ENCODE peak calls at places on chromosomes 5 and 9, in ten cellular contexts. Y is upper lobe of left lung, X is lower leg skin, E is HCT116, K is body of pancreas, Q is transverse colon, D is spleen, V is A549, T is HepG2, H is adrenal gland. O is an unnamed sample.

GRCh38 chr9:1726993-1727759 is 288.0 kb upstream of the SMARCA2 start:
- DNase-seq in Y (no peak), X (no peak), E (no peak), K (no peak), Q (no peak), D (no peak), V (no peak), T (no peak), H (no peak), O (no peak)

GRCh38 chr9:135480071-135480941 is 724 bp downstream of the PPP1R26 start:
- DNase-seq in Y (no peak), X (no peak), E (no peak), K (no peak), Q (peak; percentile 61), D (peak; percentile 74), V (peak; percentile 54), T (peak; percentile 38), H (no peak), O (no peak)

GRCh38 chr5:43000914-43001313 is 39.2 kb downstream of the ANXA2R start:
- DNase-seq in Y (no peak), X (no peak), E (no peak), K (no peak), Q (no peak), D (no peak), V (no peak), T (no peak), H (no peak), O (no peak)

GRCh38 chr9:91421022-91421765 is 2.4 kb downstream of the NFIL3 start:
- DNase-seq in Y (peak; percentile 45), X (peak; percentile 89), E (no peak), K (peak; percentile 33), Q (peak; percentile 30), D (peak; percentile 86), V (no peak), T (peak; percentile 36), H (peak; percentile 28), O (peak; percentile 38)

GRCh38 chr5:149445343-149445738 is 66.2 kb upstream of the IL17B start:
- DNase-seq in Y (no peak), X (no peak), E (no peak), K (no peak), Q (no peak), D (no peak), V (no peak), T (no peak), H (no peak), O (no peak)

GRCh38 chr5:142902188-142902965 is 132.2 kb downstream of the ARHGAP26 start:
- DNase-seq in Y (no peak), X (no peak), E (no peak), K (no peak), Q (no peak), D (no peak), V (no peak), T (no peak), H (no peak), O (no peak)

GRCh38 chr5:42948961-42949347 is 91.2 kb downstream of the ANXA2R start:
- DNase-seq in Y (no peak), X (no peak), E (no peak), K (no peak), Q (no peak), D (no peak), V (no peak), T (no peak), H (no peak), O (no peak)

GRCh38 chr5:57368010-57368409 is 114.6 kb downstream of the ACTBL2 start:
- DNase-seq in Y (no peak), X (no peak), E (no peak), K (no peak), Q (no peak), D (no peak), V (peak; percentile 17), T (no peak), H (no peak), O (no peak)

DNA sequence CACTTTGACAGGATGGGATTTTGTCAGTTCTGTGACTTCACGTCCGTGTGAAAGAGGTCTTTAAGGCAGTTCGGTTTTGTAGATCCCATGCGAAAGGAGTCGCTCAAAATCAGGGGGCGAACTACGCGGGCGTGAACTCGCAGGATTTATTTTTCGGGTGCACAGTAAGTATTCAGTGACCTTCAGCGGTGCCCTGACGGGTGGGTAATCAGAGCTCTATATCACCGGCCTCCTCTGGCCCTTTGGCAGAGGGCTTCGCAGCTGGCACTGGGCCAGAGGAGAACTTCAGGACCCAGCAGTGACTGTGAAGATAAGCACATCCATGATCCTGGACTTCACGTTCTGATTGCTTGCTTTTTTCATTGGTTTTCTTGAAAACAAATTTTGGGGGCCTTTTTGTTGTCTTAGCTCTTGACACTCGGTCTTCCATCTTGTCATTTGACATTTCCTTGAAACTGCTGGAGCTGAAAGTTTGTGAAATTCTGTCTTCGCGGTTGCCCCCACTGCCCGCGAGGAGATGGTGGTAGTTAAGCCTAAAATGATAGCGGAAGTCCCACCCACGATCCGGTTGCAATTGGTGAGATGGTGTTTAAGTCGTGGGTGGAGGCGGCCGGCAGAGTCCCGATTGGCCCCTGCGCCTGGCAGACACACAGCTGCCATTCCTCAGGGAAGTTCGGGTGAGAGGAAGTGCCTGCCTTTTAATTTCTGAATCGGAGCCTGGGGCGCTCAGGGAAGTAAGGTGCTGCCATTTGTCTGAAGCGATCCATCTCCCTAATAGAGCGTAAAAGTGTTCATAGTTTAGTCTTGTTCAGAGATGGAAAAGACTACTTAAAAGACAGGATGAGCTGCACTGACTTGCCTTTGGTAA is at the start of gene FAM120AOS:
- DNase-seq in Y (peak; percentile 98), X (peak; percentile 99), E (peak; percentile 89), K (peak; percentile 95), Q (peak; percentile 95), D (peak; percentile 96), V (peak; percentile 96), T (peak; percentile 91), H (peak; percentile 93), O (peak; percentile 92)
- TF ChIP-seq POLR2A in Y (peak; percentile 25), X (no peak), E (peak; percentile 69), K (no peak), Q (peak; percentile 93), D (no peak), V (peak; percentile 21), T (peak; percentile 57), H (peak; percentile 69), O (peak; percentile 47)

GRCh38 chr9:12856608-12857007 is 81.8 kb downstream of the LURAP1L start:
- DNase-seq in Y (no peak), X (no peak), E (no peak), K (no peak), Q (no peak), D (no peak), V (no peak), T (no peak), H (no peak), O (no peak)

GRCh38 chr9:12863624-12864023 is 88.8 kb downstream of the LURAP1L start:
- DNase-seq in Y (no peak), X (no peak), E (no peak), K (no peak), Q (no peak), D (no peak), V (no peak), T (no peak), H (no peak), O (no peak)

GRCh38 chr9:12859704-12860251 is 85.0 kb downstream of the LURAP1L start:
- DNase-seq in Y (no peak), X (no peak), E (peak; percentile 52), K (no peak), Q (no peak), D (no peak), V (peak; percentile 83), T (no peak), H (no peak), O (no peak)

GRCh38 chr9:12861035-12861434 is 86.2 kb downstream of the LURAP1L start:
- DNase-seq in Y (no peak), X (no peak), E (no peak), K (no peak), Q (peak; percentile 30), D (no peak), V (no peak), T (no peak), H (no peak), O (no peak)

DNA sequence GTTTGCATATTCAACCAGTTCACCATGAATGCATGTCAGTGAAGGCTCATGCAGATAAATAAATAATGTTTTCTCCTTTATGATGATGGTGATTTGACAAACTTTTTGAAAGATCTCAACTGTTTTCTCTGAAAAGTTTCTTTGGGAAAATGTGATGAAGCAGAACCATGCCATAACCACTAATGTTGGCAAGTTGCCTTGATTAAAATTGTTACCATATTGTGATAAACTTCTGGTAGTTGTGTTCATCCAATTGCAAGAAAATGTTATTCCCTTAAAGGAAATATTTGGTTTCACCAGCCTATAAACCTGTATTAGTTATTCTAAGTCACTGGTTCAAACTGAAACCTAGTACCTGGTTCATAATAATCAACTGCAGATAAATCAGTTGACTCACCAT is 87.8 kb downstream of the LURAP1L start:
- DNase-seq in Y (no peak), X (no peak), E (no peak), K (no peak), Q (no peak), D (no peak), V (no peak), T (no peak), H (no peak), O (no peak)
- TF ChIP-seq CTCF in Y (no peak), X (no peak), E (no peak), K (no peak), Q (no peak), D (no peak), V (no peak), T (no peak), H (no peak), O (no peak)

DNA sequence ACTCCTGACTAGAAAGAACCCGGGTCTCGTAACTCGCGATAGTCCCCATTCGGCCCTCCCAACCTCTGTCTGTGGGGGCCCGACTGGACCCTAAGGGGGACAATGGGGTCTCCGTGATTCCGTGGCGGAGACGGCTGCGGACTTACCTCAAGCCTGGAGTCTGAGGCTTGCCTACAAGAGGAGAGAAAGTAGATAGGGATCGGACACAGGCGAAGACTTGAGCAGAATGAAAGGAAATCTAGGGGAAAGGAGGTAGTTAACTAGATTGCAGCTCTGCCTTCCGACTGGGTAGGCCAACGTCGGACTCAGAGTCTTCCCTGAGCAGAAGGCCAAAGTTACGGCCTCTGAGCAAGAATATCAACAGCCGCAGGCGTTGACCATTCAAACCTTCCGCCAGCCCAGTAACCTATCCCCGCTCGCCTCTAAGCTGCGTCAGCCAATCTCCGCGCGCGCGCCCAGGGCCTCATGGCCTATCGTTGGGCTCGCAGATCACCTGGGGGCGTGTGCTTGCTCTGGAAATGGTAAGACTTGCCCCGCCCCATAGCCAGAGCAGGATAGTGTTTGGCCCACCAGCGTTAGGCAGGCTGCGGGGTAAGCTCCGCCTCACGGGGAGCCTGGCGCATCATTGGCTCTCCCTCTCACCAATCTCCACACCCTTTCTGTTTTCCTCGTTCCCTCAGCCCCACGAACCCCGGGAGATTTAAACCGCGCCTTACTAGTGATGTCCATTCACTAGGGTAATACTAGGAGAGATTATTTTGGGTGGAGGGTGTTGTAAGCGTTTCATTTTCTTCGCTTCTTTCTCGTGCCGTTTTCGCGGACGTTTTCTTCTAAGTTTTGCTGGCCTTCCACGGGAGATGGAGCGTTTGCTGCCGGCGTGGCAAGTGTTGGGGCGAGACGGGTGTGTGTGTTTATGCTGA is at the start of gene CDC25C:
- DNase-seq in Y (peak; percentile 99), X (peak; percentile 99), E (peak; percentile 97), K (peak; percentile 99), Q (peak; percentile 97), D (peak; percentile 98), V (peak; percentile 99), T (peak; percentile 98), H (peak; percentile 99), O (peak; percentile 98)
- TF ChIP-seq POLR2A in Y (no peak), X (no peak), E (peak; percentile 28), K (no peak), Q (peak; percentile 21), D (no peak), V (no peak), T (peak; percentile 79), H (peak; percentile 4), O (no peak)

DNA sequence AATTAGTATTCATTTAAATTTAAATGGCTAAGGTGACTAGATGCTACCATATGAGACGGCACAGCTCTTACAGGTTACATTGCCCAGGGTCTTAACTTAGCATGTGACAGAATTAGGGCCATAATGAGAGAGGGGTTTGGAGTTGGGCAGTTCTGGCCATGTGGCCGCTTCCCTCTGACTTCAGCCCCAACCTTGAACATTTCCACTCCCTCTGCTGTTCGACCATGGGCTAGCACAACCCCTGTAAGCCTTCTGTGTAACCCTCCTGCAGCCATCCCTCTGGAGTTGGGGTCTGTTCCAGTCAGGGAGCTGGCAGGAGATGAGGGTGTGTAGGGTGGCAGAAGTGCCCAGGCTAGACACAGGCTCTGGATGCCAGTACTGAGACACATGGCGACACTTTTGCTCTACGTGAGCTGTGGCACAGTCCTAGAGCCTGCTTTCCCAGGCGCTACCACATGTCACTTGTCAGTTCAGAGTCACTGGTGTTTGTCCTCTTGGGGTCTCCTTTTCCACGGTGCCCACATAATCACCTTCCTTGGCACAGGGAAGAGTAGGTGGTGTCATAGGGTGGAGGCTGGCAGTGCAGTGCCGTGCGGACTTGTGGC is 128.7 kb upstream of the PITX1 start:
- DNase-seq in Y (no peak), X (peak; percentile 76), E (no peak), K (no peak), Q (no peak), D (no peak), V (no peak), T (peak; percentile 38), H (no peak), O (no peak)
- TF ChIP-seq CTCF in Y (no peak), X (no peak), E (no peak), K (no peak), Q (no peak), D (no peak), V (no peak), T (peak; percentile 62), H (no peak), O (no peak)

O was measured in uterus.